ENCODE peak calls at places on chromosome 12, in six cellular contexts. One of them, this sample, is unnamed.

GRCh38 chr12:91361864-91362263 is 179.2 kb upstream of the DCN start:
- DNase-seq in prostate gland: no peak
- DNase-seq in Panc1: no peak
- DNase-seq in stomach: no peak
- DNase-seq in transverse colon: no peak
- DNase-seq in endothelial cell of umbilical vein: peak
- DNase-seq in this sample: no peak

GRCh38 chr12:82862069-82862841 is 175.5 kb downstream of the TMTC2 start:
- DNase-seq in prostate gland: no peak
- DNase-seq in Panc1: no peak
- DNase-seq in stomach: no peak
- DNase-seq in transverse colon: no peak
- DNase-seq in endothelial cell of umbilical vein: peak
- DNase-seq in this sample: no peak

GRCh38 chr12:3491938-3492867 is 1.2 kb downstream of the PRMT8 start:
- DNase-seq in prostate gland: peak
- DNase-seq in Panc1: no peak
- DNase-seq in stomach: peak
- DNase-seq in transverse colon: peak
- DNase-seq in endothelial cell of umbilical vein: peak
- DNase-seq in this sample: no peak

GRCh38 chr12:21672151-21672550 is 14.5 kb upstream of the LDHB start:
- DNase-seq in prostate gland: no peak
- DNase-seq in Panc1: no peak
- DNase-seq in stomach: no peak
- DNase-seq in transverse colon: no peak
- DNase-seq in endothelial cell of umbilical vein: no peak
- DNase-seq in this sample: no peak

GRCh38 chr12:121989266-121989950 is 32.3 kb upstream of the BCL7A start:
- DNase-seq in prostate gland: peak
- DNase-seq in Panc1: no peak
- DNase-seq in stomach: no peak
- DNase-seq in transverse colon: no peak
- DNase-seq in endothelial cell of umbilical vein: no peak
- DNase-seq in this sample: no peak

GRCh38 chr12:89117448-89118034 is 234.8 kb downstream of the DUSP6 start:
- DNase-seq in prostate gland: peak
- DNase-seq in Panc1: no peak
- DNase-seq in stomach: peak
- DNase-seq in transverse colon: peak
- DNase-seq in endothelial cell of umbilical vein: peak
- DNase-seq in this sample: no peak

GRCh38 chr12:12716151-12716844 is 870 bp upstream of the CDKN1B start:
- DNase-seq in prostate gland: peak
- DNase-seq in Panc1: no peak
- DNase-seq in stomach: no peak
- DNase-seq in transverse colon: no peak
- DNase-seq in endothelial cell of umbilical vein: peak
- DNase-seq in this sample: no peak

GRCh38 chr12:22101749-22102243 is 55.8 kb downstream of the CMAS start:
- DNase-seq in prostate gland: no peak
- DNase-seq in Panc1: no peak
- DNase-seq in stomach: no peak
- DNase-seq in transverse colon: peak
- DNase-seq in endothelial cell of umbilical vein: peak
- DNase-seq in this sample: no peak

GRCh38 chr12:58803893-58804292 is 116.4 kb downstream of the LRIG3 start:
- DNase-seq in prostate gland: no peak
- DNase-seq in Panc1: no peak
- DNase-seq in stomach: no peak
- DNase-seq in transverse colon: no peak
- DNase-seq in endothelial cell of umbilical vein: no peak
- DNase-seq in this sample: no peak

GRCh38 chr12:7373226-7373625 is 69.4 kb downstream of the ACSM4 start:
- DNase-seq in prostate gland: no peak
- DNase-seq in Panc1: no peak
- DNase-seq in stomach: no peak
- DNase-seq in transverse colon: no peak
- DNase-seq in endothelial cell of umbilical vein: no peak
- DNase-seq in this sample: peak

GRCh38 chr12:114447274-114447716 is 41.4 kb upstream of the TBX5 start:
- DNase-seq in prostate gland: no peak
- DNase-seq in Panc1: no peak
- DNase-seq in stomach: no peak
- DNase-seq in transverse colon: no peak
- DNase-seq in endothelial cell of umbilical vein: no peak
- DNase-seq in this sample: no peak

GRCh38 chr12:19440019-19440858 is 947 bp downstream of the AEBP2 start:
- DNase-seq in prostate gland: peak
- DNase-seq in Panc1: no peak
- DNase-seq in stomach: peak
- DNase-seq in transverse colon: peak
- DNase-seq in endothelial cell of umbilical vein: peak
- DNase-seq in this sample: peak

GRCh38 chr12:95966287-95966870 is 23.2 kb downstream of the AMDHD1 start:
- DNase-seq in prostate gland: no peak
- DNase-seq in Panc1: no peak
- DNase-seq in stomach: no peak
- DNase-seq in transverse colon: no peak
- DNase-seq in endothelial cell of umbilical vein: no peak
- DNase-seq in this sample: no peak

GRCh38 chr12:69689638-69690037 is 9.5 kb downstream of the BEST3 start:
- DNase-seq in prostate gland: no peak
- DNase-seq in Panc1: no peak
- DNase-seq in stomach: no peak
- DNase-seq in transverse colon: no peak
- DNase-seq in endothelial cell of umbilical vein: no peak
- DNase-seq in this sample: no peak

GRCh38 chr12:89183985-89184435 is 168.3 kb downstream of the DUSP6 start:
- DNase-seq in prostate gland: no peak
- DNase-seq in Panc1: no peak
- DNase-seq in stomach: no peak
- DNase-seq in transverse colon: peak
- DNase-seq in endothelial cell of umbilical vein: no peak
- DNase-seq in this sample: no peak

GRCh38 chr12:11863988-11864387 is 206.8 kb upstream of the BCL2L14 start:
- DNase-seq in prostate gland: no peak
- DNase-seq in Panc1: no peak
- DNase-seq in stomach: no peak
- DNase-seq in transverse colon: no peak
- DNase-seq in endothelial cell of umbilical vein: peak
- DNase-seq in this sample: no peak

GRCh38 chr12:57456145-57456700 is 1.1 kb downstream of the INHBE start:
- DNase-seq in prostate gland: peak
- DNase-seq in Panc1: no peak
- DNase-seq in stomach: no peak
- DNase-seq in transverse colon: no peak
- DNase-seq in endothelial cell of umbilical vein: peak
- DNase-seq in this sample: peak

DNA sequence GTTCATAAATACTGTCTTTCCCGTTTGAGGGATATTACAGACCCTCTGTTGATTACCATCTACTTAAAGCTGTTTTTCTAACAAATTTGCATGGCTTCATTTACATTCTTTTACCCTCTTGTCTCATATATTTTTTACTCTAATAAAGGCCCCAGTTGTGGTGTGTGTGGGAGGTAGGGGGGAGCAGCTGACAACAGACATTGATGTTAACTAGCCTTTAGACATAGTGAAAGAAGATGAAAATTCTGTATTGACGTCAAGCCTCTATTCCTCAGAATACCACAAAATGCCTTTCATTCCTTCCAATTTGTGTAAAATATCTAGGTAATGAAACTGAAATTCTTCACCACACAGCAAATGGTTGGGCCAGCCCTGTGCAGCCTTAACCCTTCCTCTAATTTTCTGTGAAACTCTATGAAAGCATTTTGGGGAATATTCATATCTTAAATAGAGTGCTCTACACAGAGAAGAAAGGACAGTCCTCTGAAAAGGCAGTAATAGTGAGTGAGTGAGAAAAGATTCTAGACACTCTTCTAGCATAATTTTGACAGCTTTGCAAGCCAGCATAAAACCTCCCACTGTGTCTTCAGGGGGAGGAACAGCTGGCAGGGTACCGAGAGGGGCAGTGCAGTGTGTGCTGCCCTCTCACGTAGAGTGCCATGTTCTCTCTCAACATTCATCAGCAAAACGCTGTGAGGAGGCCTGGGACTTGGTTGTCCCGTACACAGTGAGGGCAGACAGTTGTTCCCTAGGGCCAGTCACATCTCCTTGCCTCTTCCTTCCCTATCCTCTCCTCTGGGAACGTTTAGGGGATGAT is 20.1 kb upstream of the CERS5 start:
- DNase-seq in prostate gland: no peak
- DNase-seq in Panc1: no peak
- DNase-seq in stomach: no peak
- DNase-seq in transverse colon: no peak
- DNase-seq in endothelial cell of umbilical vein: no peak
- DNase-seq in this sample: no peak
- TF ChIP-seq CTCF in prostate gland: no peak
- TF ChIP-seq CTCF in Panc1: no peak
- TF ChIP-seq CTCF in stomach: no peak
- TF ChIP-seq CTCF in transverse colon: no peak
- TF ChIP-seq CTCF in endothelial cell of umbilical vein: no peak
- TF ChIP-seq CTCF in this sample: no peak

GRCh38 chr12:31749024-31749704 is 20.3 kb upstream of the AMN1 start:
- DNase-seq in prostate gland: peak
- DNase-seq in Panc1: peak
- DNase-seq in stomach: peak
- DNase-seq in transverse colon: peak
- DNase-seq in endothelial cell of umbilical vein: peak
- DNase-seq in this sample: peak

GRCh38 chr12:31745242-31745641 is 16.4 kb upstream of the AMN1 start:
- DNase-seq in prostate gland: no peak
- DNase-seq in Panc1: no peak
- DNase-seq in stomach: no peak
- DNase-seq in transverse colon: no peak
- DNase-seq in endothelial cell of umbilical vein: no peak
- DNase-seq in this sample: no peak

GRCh38 chr12:31752450-31752849 is 23.6 kb upstream of the AMN1 start:
- DNase-seq in prostate gland: no peak
- DNase-seq in Panc1: no peak
- DNase-seq in stomach: no peak
- DNase-seq in transverse colon: no peak
- DNase-seq in endothelial cell of umbilical vein: no peak
- DNase-seq in this sample: no peak

DNA sequence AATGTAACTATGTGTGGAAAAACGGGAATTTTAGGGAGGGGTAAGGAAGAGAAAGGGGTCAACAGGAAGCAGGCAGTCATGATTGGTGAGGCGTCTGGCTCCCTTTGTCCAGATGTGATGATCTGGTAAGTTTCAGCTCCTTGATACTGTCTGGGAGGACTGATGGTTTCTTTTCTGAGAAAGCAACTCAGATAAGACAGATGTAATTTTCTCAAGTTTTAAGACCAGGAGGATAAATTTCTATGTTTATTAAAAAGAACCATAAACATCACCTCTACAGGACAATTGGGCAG is 21.9 kb upstream of the AMN1 start:
- DNase-seq in prostate gland: no peak
- DNase-seq in Panc1: no peak
- DNase-seq in stomach: no peak
- DNase-seq in transverse colon: no peak
- DNase-seq in endothelial cell of umbilical vein: no peak
- DNase-seq in this sample: no peak
- TF ChIP-seq POLR2AphosphoS5 in prostate gland: no peak
- TF ChIP-seq POLR2AphosphoS5 in Panc1: no peak
- TF ChIP-seq POLR2AphosphoS5 in stomach: no peak
- TF ChIP-seq POLR2AphosphoS5 in transverse colon: no peak
- TF ChIP-seq POLR2AphosphoS5 in endothelial cell of umbilical vein: no peak
- TF ChIP-seq POLR2AphosphoS5 in this sample: no peak

GRCh38 chr12:111408686-111409402 is 3.1 kb downstream of the SH2B3 start:
- DNase-seq in prostate gland: no peak
- DNase-seq in Panc1: no peak
- DNase-seq in stomach: no peak
- DNase-seq in transverse colon: no peak
- DNase-seq in endothelial cell of umbilical vein: peak
- DNase-seq in this sample: no peak

GRCh38 chr12:111406474-111407370 is 999 bp downstream of the SH2B3 start:
- DNase-seq in prostate gland: no peak
- DNase-seq in Panc1: no peak
- DNase-seq in stomach: no peak
- DNase-seq in transverse colon: no peak
- DNase-seq in endothelial cell of umbilical vein: no peak
- DNase-seq in this sample: peak

GRCh38 chr12:111405856-111406473 is at the start of gene SH2B3:
- DNase-seq in prostate gland: no peak
- DNase-seq in Panc1: no peak
- DNase-seq in stomach: no peak
- DNase-seq in transverse colon: no peak
- DNase-seq in endothelial cell of umbilical vein: no peak
- DNase-seq in this sample: no peak

GRCh38 chr12:111408116-111408440 is 2.4 kb downstream of the SH2B3 start:
- DNase-seq in prostate gland: no peak
- DNase-seq in Panc1: no peak
- DNase-seq in stomach: no peak
- DNase-seq in transverse colon: no peak
- DNase-seq in endothelial cell of umbilical vein: no peak
- DNase-seq in this sample: no peak

GRCh38 chr12:111407371-111408115 is 1.8 kb downstream of the SH2B3 start:
- DNase-seq in prostate gland: no peak
- DNase-seq in Panc1: no peak
- DNase-seq in stomach: no peak
- DNase-seq in transverse colon: no peak
- DNase-seq in endothelial cell of umbilical vein: no peak
- DNase-seq in this sample: no peak
- H3K4me3 ChIP-seq in prostate gland: peak
- H3K4me3 ChIP-seq in Panc1: peak
- H3K4me3 ChIP-seq in stomach: peak
- H3K4me3 ChIP-seq in transverse colon: peak
- H3K4me3 ChIP-seq in endothelial cell of umbilical vein: peak
- H3K4me3 ChIP-seq in this sample: peak

GRCh38 chr12:77540097-77540496 is 290.6 kb upstream of the NAV3 start:
- DNase-seq in prostate gland: no peak
- DNase-seq in Panc1: no peak
- DNase-seq in stomach: no peak
- DNase-seq in transverse colon: no peak
- DNase-seq in endothelial cell of umbilical vein: no peak
- DNase-seq in this sample: no peak
- TF ChIP-seq CTCF in prostate gland: no peak
- TF ChIP-seq CTCF in Panc1: no peak
- TF ChIP-seq CTCF in stomach: no peak
- TF ChIP-seq CTCF in transverse colon: no peak
- TF ChIP-seq CTCF in endothelial cell of umbilical vein: no peak
- TF ChIP-seq CTCF in this sample: no peak

DNA sequence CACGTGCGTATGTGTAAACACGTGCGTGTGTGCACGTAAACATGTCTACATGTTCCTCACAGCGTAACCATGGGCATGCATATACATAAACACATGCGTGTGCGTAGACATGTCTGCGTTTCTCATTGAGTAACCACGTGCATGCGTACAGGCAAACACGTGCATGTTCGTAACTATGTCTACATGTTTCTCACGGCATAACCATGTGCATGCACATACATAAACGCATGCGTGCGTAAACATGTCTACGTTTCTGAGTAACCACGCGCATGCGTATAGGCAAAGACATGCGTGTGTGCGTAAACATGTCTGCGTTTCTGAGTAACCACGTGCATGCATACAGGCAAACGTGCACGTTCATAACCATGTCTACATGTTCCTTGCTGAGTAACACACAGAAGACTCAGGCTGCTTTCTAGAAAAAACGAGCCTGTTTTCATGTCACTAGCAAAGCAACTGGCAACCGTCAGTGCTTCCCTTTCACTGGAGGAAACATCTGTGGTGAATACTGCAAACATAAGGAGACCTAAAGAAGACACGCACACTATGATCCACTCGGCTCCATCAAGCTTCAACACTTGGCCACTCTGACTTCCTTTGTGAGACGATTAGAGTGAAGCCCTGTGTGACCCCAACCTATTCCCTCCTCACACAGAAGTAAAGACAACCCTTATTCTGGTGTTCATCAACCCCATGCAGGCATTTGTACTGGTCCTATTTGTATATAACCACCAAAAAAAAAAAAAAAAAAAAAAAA is 28.8 kb downstream of the POLE start:
- DNase-seq in prostate gland: no peak
- DNase-seq in Panc1: no peak
- DNase-seq in stomach: no peak
- DNase-seq in transverse colon: no peak
- DNase-seq in endothelial cell of umbilical vein: peak
- DNase-seq in this sample: no peak
- TF ChIP-seq POLR2AphosphoS5 in prostate gland: no peak
- TF ChIP-seq POLR2AphosphoS5 in Panc1: no peak
- TF ChIP-seq POLR2AphosphoS5 in stomach: no peak
- TF ChIP-seq POLR2AphosphoS5 in transverse colon: no peak
- TF ChIP-seq POLR2AphosphoS5 in endothelial cell of umbilical vein: no peak
- TF ChIP-seq POLR2AphosphoS5 in this sample: no peak